ENCODE peak calls at places on chromosomes 12 and 14, in four cellular contexts. One of them, this sample, is unnamed.
A peak's percentile ranks its signal among the peaks of the same experiment; 100 is the strongest.

GRCh38 chr12:110780448-110780847 is 37.8 kb upstream of the PPP1CC start:
- DNase-seq in stimulated activated CD8-positive, alpha-beta memory T cell treated with anti-CD3 and anti-CD28 coated beads, Interleukin-7, amount 100 ng/mL, for 1 hour: no peak
- DNase-seq in activated naive CD4-positive, alpha-beta T cell treated with anti-CD3 and anti-CD28 coated beads, Interleukin-2, amount 50 U/mL, for 16 hours: peak; percentile 58
- DNase-seq in OCI-LY7: peak; percentile 51
- DNase-seq in this sample: peak; percentile 40

GRCh38 chr14:102902523-102903247 is 19.8 kb upstream of the AMN start:
- DNase-seq in stimulated activated CD8-positive, alpha-beta memory T cell treated with anti-CD3 and anti-CD28 coated beads, Interleukin-7, amount 100 ng/mL, for 1 hour: no peak
- DNase-seq in activated naive CD4-positive, alpha-beta T cell treated with anti-CD3 and anti-CD28 coated beads, Interleukin-2, amount 50 U/mL, for 16 hours: no peak
- DNase-seq in OCI-LY7: no peak
- DNase-seq in this sample: no peak

GRCh38 chr12:120091371-120092090 is 25.0 kb downstream of the RAB35 start:
- DNase-seq in OCI-LY7: no peak
- DNase-seq in stimulated activated CD8-positive, alpha-beta memory T cell treated with anti-CD3 and anti-CD28 coated beads, Interleukin-7, amount 100 ng/mL, for 1 hour: no peak
- DNase-seq in activated naive CD4-positive, alpha-beta T cell treated with anti-CD3 and anti-CD28 coated beads, Interleukin-2, amount 50 U/mL, for 16 hours: no peak
- DNase-seq in this sample: no peak

GRCh38 chr14:57686317-57686716 is 179.6 kb downstream of the SLC35F4 start:
- DNase-seq in stimulated activated CD8-positive, alpha-beta memory T cell treated with anti-CD3 and anti-CD28 coated beads, Interleukin-7, amount 100 ng/mL, for 1 hour: no peak
- DNase-seq in OCI-LY7: no peak
- DNase-seq in activated naive CD4-positive, alpha-beta T cell treated with anti-CD3 and anti-CD28 coated beads, Interleukin-2, amount 50 U/mL, for 16 hours: no peak
- DNase-seq in this sample: no peak

GRCh38 chr12:39378346-39378745 is 64.6 kb downstream of the KIF21A start:
- DNase-seq in activated naive CD4-positive, alpha-beta T cell treated with anti-CD3 and anti-CD28 coated beads, Interleukin-2, amount 50 U/mL, for 16 hours: no peak
- DNase-seq in OCI-LY7: no peak
- DNase-seq in stimulated activated CD8-positive, alpha-beta memory T cell treated with anti-CD3 and anti-CD28 coated beads, Interleukin-7, amount 100 ng/mL, for 1 hour: no peak
- DNase-seq in this sample: no peak

GRCh38 chr12:77166711-77167110 is 101.3 kb upstream of the E2F7 start:
- DNase-seq in activated naive CD4-positive, alpha-beta T cell treated with anti-CD3 and anti-CD28 coated beads, Interleukin-2, amount 50 U/mL, for 16 hours: no peak
- DNase-seq in stimulated activated CD8-positive, alpha-beta memory T cell treated with anti-CD3 and anti-CD28 coated beads, Interleukin-7, amount 100 ng/mL, for 1 hour: no peak
- DNase-seq in OCI-LY7: no peak
- DNase-seq in this sample: no peak

GRCh38 chr14:31090872-31091764 is 64.9 kb upstream of the STRN3 start:
- DNase-seq in stimulated activated CD8-positive, alpha-beta memory T cell treated with anti-CD3 and anti-CD28 coated beads, Interleukin-7, amount 100 ng/mL, for 1 hour: no peak
- DNase-seq in activated naive CD4-positive, alpha-beta T cell treated with anti-CD3 and anti-CD28 coated beads, Interleukin-2, amount 50 U/mL, for 16 hours: no peak
- DNase-seq in OCI-LY7: no peak
- DNase-seq in this sample: no peak

GRCh38 chr12:75738486-75738885 is 227.1 kb upstream of the KRR1 start:
- DNase-seq in activated naive CD4-positive, alpha-beta T cell treated with anti-CD3 and anti-CD28 coated beads, Interleukin-2, amount 50 U/mL, for 16 hours: peak; percentile 38
- DNase-seq in stimulated activated CD8-positive, alpha-beta memory T cell treated with anti-CD3 and anti-CD28 coated beads, Interleukin-7, amount 100 ng/mL, for 1 hour: no peak
- DNase-seq in OCI-LY7: no peak
- DNase-seq in this sample: no peak

GRCh38 chr12:59491877-59492276 is 104.0 kb upstream of the SLC16A7 start:
- DNase-seq in OCI-LY7: no peak
- DNase-seq in stimulated activated CD8-positive, alpha-beta memory T cell treated with anti-CD3 and anti-CD28 coated beads, Interleukin-7, amount 100 ng/mL, for 1 hour: no peak
- DNase-seq in activated naive CD4-positive, alpha-beta T cell treated with anti-CD3 and anti-CD28 coated beads, Interleukin-2, amount 50 U/mL, for 16 hours: no peak
- DNase-seq in this sample: no peak

GRCh38 chr12:30631710-30632109 is 64.0 kb downstream of the IPO8 start:
- DNase-seq in stimulated activated CD8-positive, alpha-beta memory T cell treated with anti-CD3 and anti-CD28 coated beads, Interleukin-7, amount 100 ng/mL, for 1 hour: no peak
- DNase-seq in activated naive CD4-positive, alpha-beta T cell treated with anti-CD3 and anti-CD28 coated beads, Interleukin-2, amount 50 U/mL, for 16 hours: no peak
- DNase-seq in OCI-LY7: no peak
- DNase-seq in this sample: no peak

GRCh38 chr12:52804029-52804428 is 8.1 kb upstream of the KRT3 start:
- DNase-seq in activated naive CD4-positive, alpha-beta T cell treated with anti-CD3 and anti-CD28 coated beads, Interleukin-2, amount 50 U/mL, for 16 hours: no peak
- DNase-seq in OCI-LY7: no peak
- DNase-seq in stimulated activated CD8-positive, alpha-beta memory T cell treated with anti-CD3 and anti-CD28 coated beads, Interleukin-7, amount 100 ng/mL, for 1 hour: no peak
- DNase-seq in this sample: no peak

GRCh38 chr14:91947196-91948184 is at the start of gene FBLN5:
- DNase-seq in activated naive CD4-positive, alpha-beta T cell treated with anti-CD3 and anti-CD28 coated beads, Interleukin-2, amount 50 U/mL, for 16 hours: peak; percentile 52
- DNase-seq in stimulated activated CD8-positive, alpha-beta memory T cell treated with anti-CD3 and anti-CD28 coated beads, Interleukin-7, amount 100 ng/mL, for 1 hour: no peak
- DNase-seq in OCI-LY7: no peak
- DNase-seq in this sample: peak; percentile 76

GRCh38 chr12:84128117-84128991 is 784.2 kb downstream of the SLC6A15 start:
- DNase-seq in OCI-LY7: no peak
- DNase-seq in activated naive CD4-positive, alpha-beta T cell treated with anti-CD3 and anti-CD28 coated beads, Interleukin-2, amount 50 U/mL, for 16 hours: no peak
- DNase-seq in stimulated activated CD8-positive, alpha-beta memory T cell treated with anti-CD3 and anti-CD28 coated beads, Interleukin-7, amount 100 ng/mL, for 1 hour: no peak
- DNase-seq in this sample: no peak

GRCh38 chr14:72740966-72741835 is 152.7 kb downstream of the DPF3 start:
- DNase-seq in stimulated activated CD8-positive, alpha-beta memory T cell treated with anti-CD3 and anti-CD28 coated beads, Interleukin-7, amount 100 ng/mL, for 1 hour: no peak
- DNase-seq in OCI-LY7: no peak
- DNase-seq in activated naive CD4-positive, alpha-beta T cell treated with anti-CD3 and anti-CD28 coated beads, Interleukin-2, amount 50 U/mL, for 16 hours: no peak
- DNase-seq in this sample: no peak

GRCh38 chr12:54603173-54603814 is 14.8 kb upstream of the PPP1R1A start:
- DNase-seq in OCI-LY7: peak; percentile 80
- DNase-seq in stimulated activated CD8-positive, alpha-beta memory T cell treated with anti-CD3 and anti-CD28 coated beads, Interleukin-7, amount 100 ng/mL, for 1 hour: peak; percentile 33
- DNase-seq in activated naive CD4-positive, alpha-beta T cell treated with anti-CD3 and anti-CD28 coated beads, Interleukin-2, amount 50 U/mL, for 16 hours: peak; percentile 61
- DNase-seq in this sample: no peak

GRCh38 chr14:64506751-64507150 is 2.2 kb downstream of the ZBTB1 start:
- DNase-seq in activated naive CD4-positive, alpha-beta T cell treated with anti-CD3 and anti-CD28 coated beads, Interleukin-2, amount 50 U/mL, for 16 hours: no peak
- DNase-seq in OCI-LY7: peak; percentile 25
- DNase-seq in stimulated activated CD8-positive, alpha-beta memory T cell treated with anti-CD3 and anti-CD28 coated beads, Interleukin-7, amount 100 ng/mL, for 1 hour: no peak
- DNase-seq in this sample: no peak

GRCh38 chr12:122403115-122403770 is 19.2 kb downstream of the CLIP1 start:
- DNase-seq in stimulated activated CD8-positive, alpha-beta memory T cell treated with anti-CD3 and anti-CD28 coated beads, Interleukin-7, amount 100 ng/mL, for 1 hour: no peak
- DNase-seq in OCI-LY7: no peak
- DNase-seq in activated naive CD4-positive, alpha-beta T cell treated with anti-CD3 and anti-CD28 coated beads, Interleukin-2, amount 50 U/mL, for 16 hours: no peak
- DNase-seq in this sample: no peak

GRCh38 chr14:24690492-24690891 is 56.5 kb upstream of the GZMB start:
- DNase-seq in OCI-LY7: peak; percentile 26
- DNase-seq in stimulated activated CD8-positive, alpha-beta memory T cell treated with anti-CD3 and anti-CD28 coated beads, Interleukin-7, amount 100 ng/mL, for 1 hour: no peak
- DNase-seq in activated naive CD4-positive, alpha-beta T cell treated with anti-CD3 and anti-CD28 coated beads, Interleukin-2, amount 50 U/mL, for 16 hours: no peak
- DNase-seq in this sample: no peak

GRCh38 chr12:132610051-132610759 is at the start of gene LRCOL1:
- DNase-seq in stimulated activated CD8-positive, alpha-beta memory T cell treated with anti-CD3 and anti-CD28 coated beads, Interleukin-7, amount 100 ng/mL, for 1 hour: no peak
- DNase-seq in OCI-LY7: no peak
- DNase-seq in activated naive CD4-positive, alpha-beta T cell treated with anti-CD3 and anti-CD28 coated beads, Interleukin-2, amount 50 U/mL, for 16 hours: no peak
- DNase-seq in this sample: no peak

GRCh38 chr12:109156586-109156985 is 40.2 kb downstream of the ACACB start:
- DNase-seq in stimulated activated CD8-positive, alpha-beta memory T cell treated with anti-CD3 and anti-CD28 coated beads, Interleukin-7, amount 100 ng/mL, for 1 hour: no peak
- DNase-seq in OCI-LY7: no peak
- DNase-seq in activated naive CD4-positive, alpha-beta T cell treated with anti-CD3 and anti-CD28 coated beads, Interleukin-2, amount 50 U/mL, for 16 hours: no peak
- DNase-seq in this sample: no peak

GRCh38 chr14:53531151-53531550 is 378.0 kb upstream of the DDHD1 start:
- DNase-seq in OCI-LY7: no peak
- DNase-seq in stimulated activated CD8-positive, alpha-beta memory T cell treated with anti-CD3 and anti-CD28 coated beads, Interleukin-7, amount 100 ng/mL, for 1 hour: no peak
- DNase-seq in activated naive CD4-positive, alpha-beta T cell treated with anti-CD3 and anti-CD28 coated beads, Interleukin-2, amount 50 U/mL, for 16 hours: no peak
- DNase-seq in this sample: no peak

GRCh38 chr12:13982010-13982409 is 608 bp upstream of the GRIN2B start:
- DNase-seq in OCI-LY7: no peak
- DNase-seq in stimulated activated CD8-positive, alpha-beta memory T cell treated with anti-CD3 and anti-CD28 coated beads, Interleukin-7, amount 100 ng/mL, for 1 hour: no peak
- DNase-seq in activated naive CD4-positive, alpha-beta T cell treated with anti-CD3 and anti-CD28 coated beads, Interleukin-2, amount 50 U/mL, for 16 hours: no peak
- DNase-seq in this sample: no peak

GRCh38 chr14:44428239-44428924 is 78.7 kb downstream of the FSCB start:
- DNase-seq in stimulated activated CD8-positive, alpha-beta memory T cell treated with anti-CD3 and anti-CD28 coated beads, Interleukin-7, amount 100 ng/mL, for 1 hour: no peak
- DNase-seq in activated naive CD4-positive, alpha-beta T cell treated with anti-CD3 and anti-CD28 coated beads, Interleukin-2, amount 50 U/mL, for 16 hours: no peak
- DNase-seq in OCI-LY7: no peak
- DNase-seq in this sample: no peak

GRCh38 chr12:131684015-131684725 is 26.7 kb upstream of the SFSWAP start:
- DNase-seq in activated naive CD4-positive, alpha-beta T cell treated with anti-CD3 and anti-CD28 coated beads, Interleukin-2, amount 50 U/mL, for 16 hours: no peak
- DNase-seq in stimulated activated CD8-positive, alpha-beta memory T cell treated with anti-CD3 and anti-CD28 coated beads, Interleukin-7, amount 100 ng/mL, for 1 hour: no peak
- DNase-seq in OCI-LY7: no peak
- DNase-seq in this sample: no peak

GRCh38 chr12:54352022-54352531 is 12.2 kb downstream of the GPR84 start:
- DNase-seq in activated naive CD4-positive, alpha-beta T cell treated with anti-CD3 and anti-CD28 coated beads, Interleukin-2, amount 50 U/mL, for 16 hours: peak; percentile 60
- DNase-seq in stimulated activated CD8-positive, alpha-beta memory T cell treated with anti-CD3 and anti-CD28 coated beads, Interleukin-7, amount 100 ng/mL, for 1 hour: no peak
- DNase-seq in OCI-LY7: no peak
- DNase-seq in this sample: no peak

GRCh38 chr12:25187781-25188180 is 7.2 kb downstream of the DNAI7 start:
- DNase-seq in OCI-LY7: no peak
- DNase-seq in stimulated activated CD8-positive, alpha-beta memory T cell treated with anti-CD3 and anti-CD28 coated beads, Interleukin-7, amount 100 ng/mL, for 1 hour: no peak
- DNase-seq in activated naive CD4-positive, alpha-beta T cell treated with anti-CD3 and anti-CD28 coated beads, Interleukin-2, amount 50 U/mL, for 16 hours: no peak
- DNase-seq in this sample: no peak

GRCh38 chr12:127822743-127823433 is 444.1 kb upstream of the TMEM132C start:
- DNase-seq in activated naive CD4-positive, alpha-beta T cell treated with anti-CD3 and anti-CD28 coated beads, Interleukin-2, amount 50 U/mL, for 16 hours: no peak
- DNase-seq in OCI-LY7: peak; percentile 63
- DNase-seq in stimulated activated CD8-positive, alpha-beta memory T cell treated with anti-CD3 and anti-CD28 coated beads, Interleukin-7, amount 100 ng/mL, for 1 hour: no peak
- DNase-seq in this sample: no peak

GRCh38 chr12:65685514-65685913 is 138.8 kb upstream of the HMGA2 start:
- DNase-seq in activated naive CD4-positive, alpha-beta T cell treated with anti-CD3 and anti-CD28 coated beads, Interleukin-2, amount 50 U/mL, for 16 hours: no peak
- DNase-seq in stimulated activated CD8-positive, alpha-beta memory T cell treated with anti-CD3 and anti-CD28 coated beads, Interleukin-7, amount 100 ng/mL, for 1 hour: no peak
- DNase-seq in OCI-LY7: no peak
- DNase-seq in this sample: no peak

GRCh38 chr12:50925342-50925651 is 27.0 kb upstream of the HIGD1C start:
- DNase-seq in activated naive CD4-positive, alpha-beta T cell treated with anti-CD3 and anti-CD28 coated beads, Interleukin-2, amount 50 U/mL, for 16 hours: no peak
- DNase-seq in stimulated activated CD8-positive, alpha-beta memory T cell treated with anti-CD3 and anti-CD28 coated beads, Interleukin-7, amount 100 ng/mL, for 1 hour: no peak
- DNase-seq in OCI-LY7: peak; percentile 86
- DNase-seq in this sample: no peak

GRCh38 chr12:89064780-89065179 is 287.5 kb downstream of the DUSP6 start:
- DNase-seq in activated naive CD4-positive, alpha-beta T cell treated with anti-CD3 and anti-CD28 coated beads, Interleukin-2, amount 50 U/mL, for 16 hours: no peak
- DNase-seq in stimulated activated CD8-positive, alpha-beta memory T cell treated with anti-CD3 and anti-CD28 coated beads, Interleukin-7, amount 100 ng/mL, for 1 hour: no peak
- DNase-seq in OCI-LY7: no peak
- DNase-seq in this sample: no peak

GRCh38 chr12:126704609-126705008 is 1562.4 kb upstream of the TMEM132C start:
- DNase-seq in OCI-LY7: no peak
- DNase-seq in activated naive CD4-positive, alpha-beta T cell treated with anti-CD3 and anti-CD28 coated beads, Interleukin-2, amount 50 U/mL, for 16 hours: no peak
- DNase-seq in stimulated activated CD8-positive, alpha-beta memory T cell treated with anti-CD3 and anti-CD28 coated beads, Interleukin-7, amount 100 ng/mL, for 1 hour: no peak
- DNase-seq in this sample: no peak

GRCh38 chr12:114638790-114639435 is 45.1 kb downstream of the TBX3 start:
- DNase-seq in OCI-LY7: no peak
- DNase-seq in activated naive CD4-positive, alpha-beta T cell treated with anti-CD3 and anti-CD28 coated beads, Interleukin-2, amount 50 U/mL, for 16 hours: no peak
- DNase-seq in stimulated activated CD8-positive, alpha-beta memory T cell treated with anti-CD3 and anti-CD28 coated beads, Interleukin-7, amount 100 ng/mL, for 1 hour: no peak
- DNase-seq in this sample: no peak